ENCODE peak calls at places on chromosomes 1 and 21, in six cellular contexts. X is fibroblast of pulmonary artery, S is psoas muscle, G is ovary, W is AG10803, T is AG09309. J is an unnamed sample.

GRCh38 chr1:169915150-169915549 is 21.5 kb upstream of the SCYL3 start:
- DNase-seq in X (no peak), S (no peak), G (no peak), W (no peak), T (no peak), J (no peak)

GRCh38 chr1:66752671-66753371 is 562 bp downstream of the DYNLT5 start:
- DNase-seq in X (no peak), S (no peak), G (no peak), W (no peak), T (no peak), J (no peak)

GRCh38 chr1:115539061-115539460 is 102.7 kb upstream of the VANGL1 start:
- DNase-seq in X (peak), S (peak), G (no peak), W (peak), T (no peak), J (no peak)

GRCh38 chr1:62381831-62382505 is 54.9 kb upstream of the USP1 start:
- DNase-seq in X (no peak), S (no peak), G (no peak), W (peak), T (no peak), J (no peak)

GRCh38 chr1:45266151-45266801 is 59.9 kb upstream of the ZSWIM5 start:
- DNase-seq in X (peak), S (no peak), G (peak), W (peak), T (peak), J (peak)

GRCh38 chr1:3535732-3536131 is 75.6 kb downstream of the MEGF6 start:
- DNase-seq in X (no peak), S (no peak), G (no peak), W (no peak), T (no peak), J (no peak)

GRCh38 chr21:28220670-28221069 is 772.0 kb downstream of the LTN1 start:
- DNase-seq in X (peak), S (no peak), G (no peak), W (peak), T (no peak), J (no peak)

GRCh38 chr21:43812139-43812821 is 22.9 kb downstream of the RRP1 start:
- DNase-seq in X (no peak), S (peak), G (no peak), W (peak), T (no peak), J (no peak)

GRCh38 chr1:179080866-179081695 is 789 bp upstream of the TOR3A start:
- DNase-seq in X (no peak), S (no peak), G (no peak), W (no peak), T (no peak), J (no peak)

GRCh38 chr1:202023033-202023433 is 12.6 kb downstream of the ELF3 start:
- DNase-seq in X (no peak), S (no peak), G (no peak), W (no peak), T (no peak), J (no peak)

GRCh38 chr1:27668808-27669723 is 2.9 kb downstream of the IFI6 start:
- DNase-seq in X (peak), S (peak), G (peak), W (peak), T (no peak), J (peak)
- TF ChIP-seq CTCF in X (peak), S (peak), G (peak), W (peak), T (peak), J (peak)

GRCh38 chr1:24847995-24848857 is 81.8 kb downstream of the RUNX3 start:
- DNase-seq in X (peak), S (peak), G (peak), W (peak), T (peak), J (peak)

GRCh38 chr1:24853656-24854055 is 76.4 kb downstream of the RUNX3 start:
- DNase-seq in X (no peak), S (no peak), G (no peak), W (no peak), T (no peak), J (no peak)

GRCh38 chr1:24855474-24855873 is 74.6 kb downstream of the RUNX3 start:
- DNase-seq in X (no peak), S (no peak), G (no peak), W (no peak), T (no peak), J (no peak)

GRCh38 chr1:24850353-24850905 is 79.6 kb downstream of the RUNX3 start:
- DNase-seq in X (peak), S (no peak), G (no peak), W (no peak), T (no peak), J (no peak)

GRCh38 chr1:24849653-24850295 is 80.3 kb downstream of the RUNX3 start:
- DNase-seq in X (peak), S (no peak), G (no peak), W (peak), T (no peak), J (no peak)
- TF ChIP-seq CTCF in X (peak), S (no peak), G (no peak), W (peak), T (no peak), J (peak)

GRCh38 chr1:110355321-110355720 is 16.1 kb downstream of the RBM15 start:
- DNase-seq in X (no peak), S (no peak), G (no peak), W (no peak), T (no peak), J (no peak)

GRCh38 chr1:110361856-110362255 is 22.7 kb downstream of the RBM15 start:
- DNase-seq in X (no peak), S (no peak), G (no peak), W (no peak), T (no peak), J (no peak)

GRCh38 chr1:110356379-110356778 is 17.2 kb downstream of the RBM15 start:
- DNase-seq in X (no peak), S (no peak), G (no peak), W (no peak), T (no peak), J (no peak)
- TF ChIP-seq CTCF in X (no peak), S (no peak), G (no peak), W (no peak), T (no peak), J (no peak)

GRCh38 chr21:42473495-42474042 is 22.5 kb downstream of the RSPH1 start:
- DNase-seq in X (no peak), S (no peak), G (no peak), W (no peak), T (no peak), J (no peak)

GRCh38 chr21:42474982-42475381 is 21.0 kb downstream of the RSPH1 start:
- DNase-seq in X (no peak), S (no peak), G (no peak), W (no peak), T (no peak), J (no peak)

GRCh38 chr21:42474043-42474831 is 21.8 kb downstream of the RSPH1 start:
- DNase-seq in X (peak), S (no peak), G (no peak), W (no peak), T (no peak), J (no peak)

GRCh38 chr21:42476493-42477342 is 19.3 kb downstream of the RSPH1 start:
- DNase-seq in X (no peak), S (peak), G (no peak), W (no peak), T (no peak), J (no peak)

GRCh38 chr21:42475526-42476492 is 20.2 kb downstream of the RSPH1 start:
- DNase-seq in X (no peak), S (no peak), G (no peak), W (no peak), T (no peak), J (no peak)
- TF ChIP-seq CTCF in X (no peak), S (no peak), G (no peak), W (no peak), T (no peak), J (no peak)

GRCh38 chr21:30193201-30193600 is 22.7 kb downstream of the CLDN8 start:
- DNase-seq in X (peak), S (no peak), G (no peak), W (no peak), T (no peak), J (no peak)

GRCh38 chr21:30190554-30190953 is 23.9 kb upstream of the CLDN17 start:
- DNase-seq in X (no peak), S (no peak), G (no peak), W (no peak), T (no peak), J (no peak)

GRCh38 chr21:30199989-30200388 is 15.9 kb downstream of the CLDN8 start:
- DNase-seq in X (no peak), S (no peak), G (no peak), W (no peak), T (no peak), J (no peak)

GRCh38 chr21:30189763-30190162 is 23.2 kb upstream of the CLDN17 start:
- DNase-seq in X (no peak), S (no peak), G (no peak), W (no peak), T (no peak), J (no peak)

DNA sequence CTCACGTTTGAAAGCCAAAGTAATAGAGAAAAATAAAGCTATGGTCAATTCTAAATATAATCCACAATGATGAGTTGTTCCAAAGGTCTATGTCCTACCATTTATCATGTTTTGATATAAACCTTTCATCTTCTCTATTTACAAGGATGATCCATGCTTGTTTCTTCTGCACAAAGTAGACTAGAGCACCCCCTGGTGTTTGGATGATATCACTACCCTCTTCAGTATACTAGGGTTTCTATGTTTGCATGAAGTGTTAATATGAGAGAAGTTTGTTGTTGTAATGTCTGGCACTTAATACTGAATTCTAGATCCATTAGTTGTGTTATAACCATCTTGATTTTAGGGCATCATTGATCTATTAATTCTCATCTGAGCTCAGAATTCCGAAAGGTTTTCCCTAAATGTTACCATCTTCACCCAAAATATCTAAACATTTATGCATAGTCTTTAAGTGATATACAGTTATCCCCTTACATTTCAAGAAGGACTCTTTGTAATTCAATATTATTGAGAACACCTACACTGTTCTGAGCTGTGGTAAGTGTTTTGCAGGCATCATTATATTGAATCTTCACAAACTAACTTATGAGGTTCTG is 21.1 kb downstream of the CLDN8 start:
- DNase-seq in X (peak), S (no peak), G (no peak), W (peak), T (no peak), J (no peak)
- TF ChIP-seq CTCF in X (peak), S (peak), G (no peak), W (peak), T (no peak), J (peak)

GRCh38 chr1:27392778-27393635 is 585 bp downstream of the GPR3 start:
- DNase-seq in X (no peak), S (no peak), G (no peak), W (no peak), T (no peak), J (no peak)
- TF ChIP-seq CTCF in X (peak), S (no peak), G (no peak), W (peak), T (peak), J (peak)